ENCODE peak calls at places on chromosomes 1 and 21, in four cellular contexts. One of them, this sample, is unnamed.

GRCh38 chr1:247370786-247371732 is 39.4 kb upstream of the ZNF496 start:
- DNase-seq in heart right ventricle: no peak
- DNase-seq in mesothelial cell of epicardium: peak; percentile 71
- DNase-seq in ovary: no peak
- DNase-seq in this sample: no peak

GRCh38 chr1:154961497-154962237 is at the start of gene PYGO2:
- DNase-seq in mesothelial cell of epicardium: peak; percentile 80
- DNase-seq in ovary: peak; percentile 77
- DNase-seq in heart right ventricle: peak; percentile 83
- DNase-seq in this sample: peak; percentile 93

GRCh38 chr1:200233393-200233792 is 176.4 kb downstream of the ZNF281 start:
- DNase-seq in ovary: no peak
- DNase-seq in heart right ventricle: no peak
- DNase-seq in mesothelial cell of epicardium: no peak
- DNase-seq in this sample: no peak

GRCh38 chr1:100538935-100539835 is 1.2 kb downstream of the GPR88 start:
- DNase-seq in mesothelial cell of epicardium: peak; percentile 44
- DNase-seq in ovary: peak; percentile 39
- DNase-seq in heart right ventricle: no peak
- DNase-seq in this sample: peak; percentile 53

GRCh38 chr1:116988248-116988647 is 13.3 kb upstream of the CD101 start:
- DNase-seq in mesothelial cell of epicardium: no peak
- DNase-seq in heart right ventricle: peak; percentile 29
- DNase-seq in ovary: peak; percentile 29
- DNase-seq in this sample: no peak

GRCh38 chr1:99139876-99140275 is 124.4 kb upstream of the PLPPR4 start:
- DNase-seq in mesothelial cell of epicardium: no peak
- DNase-seq in ovary: no peak
- DNase-seq in heart right ventricle: no peak
- DNase-seq in this sample: no peak

GRCh38 chr1:223364685-223365382 is 858 bp upstream of the SUSD4 start:
- DNase-seq in heart right ventricle: peak; percentile 16
- DNase-seq in ovary: peak; percentile 36
- DNase-seq in mesothelial cell of epicardium: peak; percentile 40
- DNase-seq in this sample: no peak

GRCh38 chr1:85224734-85225623 is 24.2 kb upstream of the SYDE2 start:
- DNase-seq in heart right ventricle: peak; percentile 25
- DNase-seq in mesothelial cell of epicardium: peak; percentile 52
- DNase-seq in ovary: no peak
- DNase-seq in this sample: no peak

DNA sequence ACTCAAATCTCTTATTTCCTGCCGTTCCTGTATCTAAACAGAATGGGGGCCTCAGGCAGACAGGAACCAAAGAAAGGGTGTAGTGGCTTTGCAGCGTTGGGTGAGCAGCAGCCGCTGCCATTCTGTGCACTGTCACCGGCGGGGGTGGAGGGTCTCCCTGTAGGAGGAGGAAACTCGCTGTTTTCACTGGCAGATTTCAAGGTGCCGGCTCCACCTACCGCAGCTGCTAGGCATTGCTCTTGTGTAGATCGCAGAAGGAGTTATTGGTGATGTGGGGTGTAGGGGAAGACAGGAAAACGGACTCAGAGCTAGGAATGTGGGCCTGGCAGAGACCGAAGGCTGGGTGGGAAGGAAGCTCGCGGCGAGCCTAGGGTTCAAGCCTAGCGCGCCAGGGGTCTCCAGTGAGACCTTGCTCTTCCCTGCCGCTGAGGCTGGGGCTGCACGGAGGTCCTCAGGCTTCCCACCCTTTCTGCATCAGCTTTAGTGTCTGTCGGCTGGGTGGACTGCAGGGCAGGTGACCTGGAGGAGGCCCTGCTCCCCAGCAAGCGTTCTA is 20.8 kb downstream of the ATP5PO start:
- DNase-seq in mesothelial cell of epicardium: peak; percentile 80
- DNase-seq in ovary: peak; percentile 68
- DNase-seq in heart right ventricle: peak; percentile 81
- DNase-seq in this sample: peak; percentile 77
- TF ChIP-seq CTCF in mesothelial cell of epicardium: peak; percentile 23
- TF ChIP-seq CTCF in ovary: peak; percentile 53
- TF ChIP-seq CTCF in heart right ventricle: peak; percentile 69
- TF ChIP-seq CTCF in this sample: peak; percentile 55

GRCh38 chr1:190754769-190755168 is 277.1 kb upstream of the BRINP3 start:
- DNase-seq in heart right ventricle: no peak
- DNase-seq in mesothelial cell of epicardium: no peak
- DNase-seq in ovary: no peak
- DNase-seq in this sample: no peak
- TF ChIP-seq CTCF in heart right ventricle: no peak
- TF ChIP-seq CTCF in mesothelial cell of epicardium: no peak
- TF ChIP-seq CTCF in ovary: no peak
- TF ChIP-seq CTCF in this sample: no peak

GRCh38 chr1:160945079-160945478 is 9.5 kb downstream of the ITLN2 start:
- DNase-seq in mesothelial cell of epicardium: no peak
- DNase-seq in heart right ventricle: no peak
- DNase-seq in ovary: no peak
- DNase-seq in this sample: no peak

DNA sequence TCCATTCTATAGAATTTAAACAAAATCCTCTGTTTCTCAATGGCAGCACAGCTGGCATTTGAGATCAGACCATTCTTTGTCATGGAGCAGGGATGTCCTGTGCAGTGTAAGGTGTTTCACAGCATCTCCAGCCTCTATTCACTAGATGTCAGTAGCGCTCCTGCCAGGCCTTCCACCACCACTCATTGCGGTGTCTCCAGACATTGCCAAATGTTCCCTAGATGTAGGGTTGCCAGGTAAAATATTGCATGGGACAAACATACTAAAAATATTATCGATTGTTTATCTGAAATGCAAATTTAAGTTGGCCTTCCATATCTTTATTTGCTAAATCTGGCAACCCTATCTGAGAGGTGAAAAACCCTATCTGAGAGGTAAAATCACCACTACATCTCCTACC is 11.7 kb downstream of the ITLN2 start:
- DNase-seq in mesothelial cell of epicardium: no peak
- DNase-seq in heart right ventricle: no peak
- DNase-seq in ovary: no peak
- DNase-seq in this sample: no peak
- TF ChIP-seq CTCF in mesothelial cell of epicardium: no peak
- TF ChIP-seq CTCF in heart right ventricle: no peak
- TF ChIP-seq CTCF in ovary: no peak
- TF ChIP-seq CTCF in this sample: peak; percentile 30

DNA sequence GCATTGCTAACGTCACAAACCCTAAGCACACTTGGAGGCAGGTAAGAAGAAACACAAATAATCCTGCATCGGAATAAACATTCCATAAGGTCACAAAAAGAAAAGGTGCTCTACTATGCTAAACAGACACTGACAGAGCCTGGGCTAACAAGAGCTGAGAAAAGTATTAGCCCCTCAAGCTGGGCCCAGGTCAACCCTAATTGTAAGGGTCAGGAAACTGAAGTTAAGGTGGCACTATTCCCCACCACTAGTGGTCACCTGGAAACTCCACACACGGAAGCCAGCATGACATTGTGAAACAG is 1.3 kb downstream of the PTTG1IP start:
- DNase-seq in heart right ventricle: no peak
- DNase-seq in mesothelial cell of epicardium: no peak
- DNase-seq in ovary: no peak
- DNase-seq in this sample: no peak
- TF ChIP-seq CTCF in heart right ventricle: no peak
- TF ChIP-seq CTCF in mesothelial cell of epicardium: no peak
- TF ChIP-seq CTCF in ovary: no peak
- TF ChIP-seq CTCF in this sample: peak; percentile 6

DNA sequence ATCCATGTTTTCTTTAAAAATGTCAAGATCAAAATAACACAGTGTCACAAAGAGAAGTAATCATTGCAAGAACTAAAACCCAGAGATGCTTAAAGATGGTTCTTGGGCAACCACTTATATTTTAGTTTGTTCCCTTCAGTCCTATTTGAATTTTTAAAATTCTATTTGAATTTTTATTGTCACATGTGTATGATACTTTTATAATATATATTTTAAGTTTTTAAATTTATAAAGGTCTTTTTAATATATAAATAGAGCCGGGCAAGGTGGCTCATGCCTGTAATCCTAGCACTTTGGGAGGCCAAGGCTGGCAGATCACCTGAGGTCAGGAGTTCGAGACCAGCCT is 22.3 kb upstream of the DISC1 start:
- DNase-seq in ovary: no peak
- DNase-seq in heart right ventricle: no peak
- DNase-seq in mesothelial cell of epicardium: no peak
- DNase-seq in this sample: no peak
- TF ChIP-seq CTCF in ovary: no peak
- TF ChIP-seq CTCF in heart right ventricle: no peak
- TF ChIP-seq CTCF in mesothelial cell of epicardium: peak; percentile 1
- TF ChIP-seq CTCF in this sample: no peak

GRCh38 chr1:37038079-37038702 is 3.9 kb upstream of the GRIK3 start:
- DNase-seq in mesothelial cell of epicardium: no peak
- DNase-seq in heart right ventricle: peak; percentile 10
- DNase-seq in ovary: no peak
- DNase-seq in this sample: no peak
- TF ChIP-seq CTCF in mesothelial cell of epicardium: no peak
- TF ChIP-seq CTCF in heart right ventricle: peak; percentile 35
- TF ChIP-seq CTCF in ovary: no peak
- TF ChIP-seq CTCF in this sample: no peak

GRCh38 chr1:181475580-181475979 is 7.7 kb upstream of the CACNA1E start:
- DNase-seq in ovary: no peak
- DNase-seq in mesothelial cell of epicardium: no peak
- DNase-seq in heart right ventricle: no peak
- DNase-seq in this sample: no peak

DNA sequence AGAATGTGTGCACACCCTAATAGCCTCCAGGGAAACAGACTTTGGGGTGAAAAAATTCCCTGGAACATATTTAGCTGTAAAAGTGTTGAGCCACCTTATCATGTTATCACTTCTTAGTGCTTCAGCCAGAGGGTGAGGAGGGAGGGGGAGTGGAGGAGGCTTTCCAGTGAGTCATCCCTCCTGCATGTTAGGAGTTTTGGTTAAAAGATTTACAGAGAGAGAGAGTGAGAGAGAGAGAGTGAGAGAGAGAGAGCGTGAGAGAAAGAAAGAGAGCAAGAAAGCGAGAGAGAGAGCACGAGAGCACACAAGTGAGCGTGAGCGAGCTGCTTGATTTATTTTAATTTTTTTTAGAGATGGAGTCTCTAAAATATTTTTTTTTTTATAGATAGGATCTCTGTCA is 13.5 kb upstream of the CACNA1E start:
- DNase-seq in heart right ventricle: no peak
- DNase-seq in mesothelial cell of epicardium: no peak
- DNase-seq in ovary: peak; percentile 29
- DNase-seq in this sample: no peak
- TF ChIP-seq CTCF in heart right ventricle: no peak
- TF ChIP-seq CTCF in mesothelial cell of epicardium: no peak
- TF ChIP-seq CTCF in ovary: no peak
- TF ChIP-seq CTCF in this sample: no peak

This sample was measured in GM13977.